ENCODE peak calls at places on chromosome 15, in nine cellular contexts. One of them, this sample, is unnamed.

GRCh38 chr15:67515090-67515489 is 5.8 kb upstream of the C15orf61 start:
- DNase-seq in body of pancreas: no peak
- DNase-seq in HepG2: no peak
- DNase-seq in IMR-90: no peak
- DNase-seq in nephron progenitor cell: no peak
- DNase-seq in lower lobe of right lung: no peak
- DNase-seq in endothelial cell: no peak
- DNase-seq in A549: no peak
- DNase-seq in prostate gland: no peak
- DNase-seq in this sample: no peak

GRCh38 chr15:38724827-38725226 is 160.2 kb upstream of the RASGRP1 start:
- DNase-seq in A549: no peak
- DNase-seq in HepG2: no peak
- DNase-seq in lower lobe of right lung: no peak
- DNase-seq in IMR-90: no peak
- DNase-seq in nephron progenitor cell: no peak
- DNase-seq in endothelial cell: no peak
- DNase-seq in body of pancreas: no peak
- DNase-seq in prostate gland: no peak
- DNase-seq in this sample: no peak

GRCh38 chr15:66824374-66824773 is 122.3 kb downstream of the SMAD6 start:
- DNase-seq in A549: no peak
- DNase-seq in nephron progenitor cell: no peak
- DNase-seq in prostate gland: no peak
- DNase-seq in HepG2: no peak
- DNase-seq in body of pancreas: no peak
- DNase-seq in endothelial cell: no peak
- DNase-seq in IMR-90: no peak
- DNase-seq in lower lobe of right lung: no peak
- DNase-seq in this sample: no peak

GRCh38 chr15:51403072-51403878 is 61.8 kb downstream of the GLDN start:
- DNase-seq in lower lobe of right lung: no peak
- DNase-seq in prostate gland: no peak
- DNase-seq in HepG2: peak; percentile 15
- DNase-seq in body of pancreas: peak; percentile 18
- DNase-seq in endothelial cell: no peak
- DNase-seq in A549: peak; percentile 52
- DNase-seq in IMR-90: peak; percentile 49
- DNase-seq in nephron progenitor cell: peak; percentile 38
- DNase-seq in this sample: no peak

GRCh38 chr15:27587810-27588209 is 511.3 kb downstream of the OCA2 start:
- DNase-seq in body of pancreas: peak; percentile 23
- DNase-seq in HepG2: no peak
- DNase-seq in lower lobe of right lung: no peak
- DNase-seq in IMR-90: no peak
- DNase-seq in prostate gland: peak; percentile 25
- DNase-seq in A549: no peak
- DNase-seq in endothelial cell: peak; percentile 12
- DNase-seq in nephron progenitor cell: peak; percentile 55
- DNase-seq in this sample: no peak

GRCh38 chr15:85771781-85772445 is 22.8 kb downstream of the KLHL25 start:
- DNase-seq in prostate gland: no peak
- DNase-seq in lower lobe of right lung: peak; percentile 74
- DNase-seq in nephron progenitor cell: no peak
- DNase-seq in body of pancreas: peak; percentile 51
- DNase-seq in HepG2: no peak
- DNase-seq in endothelial cell: no peak
- DNase-seq in A549: no peak
- DNase-seq in IMR-90: peak; percentile 13
- DNase-seq in this sample: no peak

GRCh38 chr15:64182859-64183258 is 20.0 kb upstream of the PPIB start:
- DNase-seq in endothelial cell: no peak
- DNase-seq in body of pancreas: no peak
- DNase-seq in HepG2: no peak
- DNase-seq in prostate gland: no peak
- DNase-seq in nephron progenitor cell: no peak
- DNase-seq in lower lobe of right lung: no peak
- DNase-seq in IMR-90: no peak
- DNase-seq in A549: no peak
- DNase-seq in this sample: no peak

GRCh38 chr15:59256538-59256937 is 49.9 kb downstream of the LDHAL6B start:
- DNase-seq in lower lobe of right lung: no peak
- DNase-seq in nephron progenitor cell: no peak
- DNase-seq in body of pancreas: no peak
- DNase-seq in prostate gland: no peak
- DNase-seq in IMR-90: no peak
- DNase-seq in endothelial cell: no peak
- DNase-seq in A549: peak; percentile 68
- DNase-seq in HepG2: no peak
- DNase-seq in this sample: no peak

GRCh38 chr15:74568594-74568993 is 27.6 kb downstream of the ARID3B start:
- DNase-seq in endothelial cell: no peak
- DNase-seq in prostate gland: no peak
- DNase-seq in nephron progenitor cell: no peak
- DNase-seq in lower lobe of right lung: no peak
- DNase-seq in A549: no peak
- DNase-seq in HepG2: no peak
- DNase-seq in body of pancreas: no peak
- DNase-seq in IMR-90: no peak
- DNase-seq in this sample: no peak

GRCh38 chr15:74565381-74566085 is 24.5 kb downstream of the ARID3B start:
- DNase-seq in lower lobe of right lung: no peak
- DNase-seq in prostate gland: no peak
- DNase-seq in nephron progenitor cell: no peak
- DNase-seq in HepG2: no peak
- DNase-seq in endothelial cell: no peak
- DNase-seq in body of pancreas: no peak
- DNase-seq in A549: no peak
- DNase-seq in IMR-90: no peak
- DNase-seq in this sample: no peak

GRCh38 chr15:74564182-74564581 is 23.2 kb downstream of the ARID3B start:
- DNase-seq in IMR-90: no peak
- DNase-seq in A549: no peak
- DNase-seq in lower lobe of right lung: no peak
- DNase-seq in endothelial cell: no peak
- DNase-seq in nephron progenitor cell: no peak
- DNase-seq in body of pancreas: no peak
- DNase-seq in prostate gland: no peak
- DNase-seq in HepG2: no peak
- DNase-seq in this sample: no peak

DNA sequence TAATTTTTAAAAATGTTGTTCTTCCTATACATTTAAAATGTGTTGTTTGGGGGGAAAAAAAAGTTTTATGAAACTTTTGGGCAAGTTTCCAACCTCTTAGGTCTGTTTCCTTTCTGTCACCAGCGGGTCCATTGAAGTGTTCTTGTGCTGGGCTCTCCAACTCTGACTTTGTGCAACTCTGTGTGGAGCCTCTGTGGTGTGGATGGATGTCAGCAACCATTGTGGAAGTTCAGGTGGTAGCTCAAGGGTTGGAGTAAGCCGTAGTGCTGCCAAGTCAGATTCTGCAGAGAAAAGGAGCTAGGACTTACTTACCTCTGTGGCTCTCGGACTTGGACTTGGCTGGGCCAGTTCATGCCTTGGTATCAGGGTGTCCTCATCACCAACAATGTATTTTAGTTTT is 22.4 kb downstream of the ARID3B start:
- DNase-seq in nephron progenitor cell: no peak
- DNase-seq in lower lobe of right lung: no peak
- DNase-seq in body of pancreas: no peak
- DNase-seq in prostate gland: no peak
- DNase-seq in HepG2: no peak
- DNase-seq in A549: no peak
- DNase-seq in endothelial cell: no peak
- DNase-seq in IMR-90: no peak
- DNase-seq in this sample: no peak
- TF ChIP-seq CTCF in nephron progenitor cell: no peak
- TF ChIP-seq CTCF in lower lobe of right lung: no peak
- TF ChIP-seq CTCF in body of pancreas: no peak
- TF ChIP-seq CTCF in prostate gland: no peak
- TF ChIP-seq CTCF in HepG2: no peak
- TF ChIP-seq CTCF in A549: no peak
- TF ChIP-seq CTCF in endothelial cell: no peak
- TF ChIP-seq CTCF in IMR-90: no peak
- TF ChIP-seq CTCF in this sample: no peak

GRCh38 chr15:24763891-24764290 is 88.3 kb downstream of the NPAP1 start:
- DNase-seq in body of pancreas: no peak
- DNase-seq in HepG2: no peak
- DNase-seq in prostate gland: no peak
- DNase-seq in nephron progenitor cell: no peak
- DNase-seq in IMR-90: no peak
- DNase-seq in endothelial cell: no peak
- DNase-seq in lower lobe of right lung: no peak
- DNase-seq in A549: no peak
- DNase-seq in this sample: no peak

GRCh38 chr15:24760066-24760465 is 84.5 kb downstream of the NPAP1 start:
- DNase-seq in prostate gland: no peak
- DNase-seq in nephron progenitor cell: no peak
- DNase-seq in lower lobe of right lung: no peak
- DNase-seq in HepG2: no peak
- DNase-seq in body of pancreas: no peak
- DNase-seq in endothelial cell: no peak
- DNase-seq in A549: no peak
- DNase-seq in IMR-90: no peak
- DNase-seq in this sample: no peak

GRCh38 chr15:24766511-24767133 is 91.0 kb downstream of the NPAP1 start:
- DNase-seq in nephron progenitor cell: no peak
- DNase-seq in A549: no peak
- DNase-seq in endothelial cell: no peak
- DNase-seq in prostate gland: no peak
- DNase-seq in body of pancreas: no peak
- DNase-seq in lower lobe of right lung: no peak
- DNase-seq in IMR-90: no peak
- DNase-seq in HepG2: no peak
- DNase-seq in this sample: no peak

GRCh38 chr15:24764375-24765171 is 89.0 kb downstream of the NPAP1 start:
- DNase-seq in prostate gland: no peak
- DNase-seq in lower lobe of right lung: no peak
- DNase-seq in endothelial cell: no peak
- DNase-seq in body of pancreas: no peak
- DNase-seq in A549: no peak
- DNase-seq in HepG2: no peak
- DNase-seq in nephron progenitor cell: no peak
- DNase-seq in IMR-90: no peak
- DNase-seq in this sample: no peak

GRCh38 chr15:24761704-24762302 is 86.2 kb downstream of the NPAP1 start:
- DNase-seq in HepG2: no peak
- DNase-seq in A549: no peak
- DNase-seq in lower lobe of right lung: no peak
- DNase-seq in IMR-90: peak; percentile 19
- DNase-seq in prostate gland: no peak
- DNase-seq in endothelial cell: no peak
- DNase-seq in nephron progenitor cell: no peak
- DNase-seq in body of pancreas: no peak
- DNase-seq in this sample: no peak
- TF ChIP-seq CTCF in HepG2: peak; percentile 13
- TF ChIP-seq CTCF in A549: no peak
- TF ChIP-seq CTCF in lower lobe of right lung: peak; percentile 31
- TF ChIP-seq CTCF in IMR-90: peak; percentile 39
- TF ChIP-seq CTCF in prostate gland: peak; percentile 17
- TF ChIP-seq CTCF in endothelial cell: peak; percentile 34
- TF ChIP-seq CTCF in nephron progenitor cell: peak; percentile 28
- TF ChIP-seq CTCF in body of pancreas: peak; percentile 41
- TF ChIP-seq CTCF in this sample: peak; percentile 65

GRCh38 chr15:75947117-75947516 is 43.4 kb downstream of the FBXO22 start:
- DNase-seq in endothelial cell: no peak
- DNase-seq in prostate gland: no peak
- DNase-seq in HepG2: no peak
- DNase-seq in A549: no peak
- DNase-seq in lower lobe of right lung: no peak
- DNase-seq in IMR-90: peak; percentile 77
- DNase-seq in nephron progenitor cell: no peak
- DNase-seq in body of pancreas: no peak
- DNase-seq in this sample: no peak

GRCh38 chr15:75942464-75942863 is 38.8 kb downstream of the FBXO22 start:
- DNase-seq in nephron progenitor cell: no peak
- DNase-seq in endothelial cell: no peak
- DNase-seq in HepG2: no peak
- DNase-seq in body of pancreas: no peak
- DNase-seq in lower lobe of right lung: no peak
- DNase-seq in IMR-90: no peak
- DNase-seq in A549: no peak
- DNase-seq in prostate gland: no peak
- DNase-seq in this sample: no peak

GRCh38 chr15:75945953-75946352 is 42.3 kb downstream of the FBXO22 start:
- DNase-seq in A549: no peak
- DNase-seq in IMR-90: peak; percentile 88
- DNase-seq in endothelial cell: no peak
- DNase-seq in lower lobe of right lung: no peak
- DNase-seq in HepG2: no peak
- DNase-seq in body of pancreas: no peak
- DNase-seq in prostate gland: no peak
- DNase-seq in nephron progenitor cell: no peak
- DNase-seq in this sample: no peak

GRCh38 chr15:75943246-75943645 is 39.6 kb downstream of the FBXO22 start:
- DNase-seq in IMR-90: no peak
- DNase-seq in prostate gland: no peak
- DNase-seq in A549: no peak
- DNase-seq in endothelial cell: no peak
- DNase-seq in body of pancreas: no peak
- DNase-seq in HepG2: no peak
- DNase-seq in nephron progenitor cell: no peak
- DNase-seq in lower lobe of right lung: no peak
- DNase-seq in this sample: no peak

DNA sequence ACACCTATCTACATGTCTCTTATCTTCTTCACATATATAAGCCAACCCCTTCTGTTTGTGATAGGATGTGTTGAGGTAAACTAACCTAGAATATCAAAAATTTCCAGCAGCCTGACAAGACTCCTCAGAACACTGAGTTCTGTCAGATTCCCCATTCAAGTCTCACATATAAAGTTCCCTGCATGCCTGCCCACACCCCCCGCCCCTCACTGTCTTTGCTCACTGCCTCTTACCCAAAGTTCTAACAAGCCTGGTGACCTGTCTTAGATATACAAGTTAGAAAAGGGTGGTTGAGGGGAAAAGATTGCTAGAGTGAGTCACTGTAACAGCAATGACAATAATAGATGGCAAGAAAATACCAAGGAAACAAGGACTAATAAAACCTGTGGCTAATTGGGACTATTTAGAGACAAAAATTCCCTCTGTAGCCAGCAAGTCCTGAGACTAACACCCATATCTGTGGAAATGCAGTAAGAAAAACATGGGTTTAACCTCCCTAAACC is 40.1 kb downstream of the FBXO22 start:
- DNase-seq in lower lobe of right lung: no peak
- DNase-seq in A549: no peak
- DNase-seq in prostate gland: no peak
- DNase-seq in IMR-90: peak; percentile 42
- DNase-seq in nephron progenitor cell: no peak
- DNase-seq in endothelial cell: no peak
- DNase-seq in HepG2: no peak
- DNase-seq in body of pancreas: no peak
- DNase-seq in this sample: no peak
- TF ChIP-seq CTCF in lower lobe of right lung: no peak
- TF ChIP-seq CTCF in A549: no peak
- TF ChIP-seq CTCF in prostate gland: no peak
- TF ChIP-seq CTCF in IMR-90: no peak
- TF ChIP-seq CTCF in nephron progenitor cell: no peak
- TF ChIP-seq CTCF in endothelial cell: no peak
- TF ChIP-seq CTCF in HepG2: no peak
- TF ChIP-seq CTCF in body of pancreas: no peak
- TF ChIP-seq CTCF in this sample: no peak

DNA sequence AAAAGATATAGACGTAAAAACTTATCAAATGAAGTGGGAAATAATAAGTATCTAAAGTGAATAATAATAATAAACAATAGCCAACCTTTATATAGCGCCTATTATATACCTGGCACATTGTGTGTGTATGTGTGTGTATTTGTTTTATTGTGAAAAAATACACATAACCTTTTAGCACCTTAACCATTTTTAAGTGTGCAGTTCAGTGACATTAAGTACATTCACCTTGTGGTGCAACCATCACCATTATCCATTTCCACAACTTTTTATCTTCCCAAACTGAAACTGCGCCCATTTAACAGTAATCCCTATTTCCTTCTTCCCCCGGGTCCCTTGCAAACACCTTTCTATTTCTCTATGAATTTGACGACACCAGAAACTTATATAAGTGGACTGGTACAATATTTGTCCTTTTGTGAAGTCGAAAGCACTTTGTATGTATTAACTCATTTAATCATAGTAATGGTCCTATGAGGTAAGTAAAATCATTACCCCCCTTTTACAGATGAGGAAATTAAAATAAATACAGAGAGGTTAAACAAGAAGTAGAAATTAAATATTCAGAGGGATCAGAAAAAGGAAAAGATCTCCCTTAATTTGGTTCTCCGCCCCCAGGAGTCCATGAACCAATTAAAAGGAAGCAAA is 33.5 kb downstream of the GJD2 start:
- DNase-seq in A549: no peak
- DNase-seq in nephron progenitor cell: no peak
- DNase-seq in endothelial cell: no peak
- DNase-seq in lower lobe of right lung: no peak
- DNase-seq in body of pancreas: no peak
- DNase-seq in HepG2: no peak
- DNase-seq in prostate gland: no peak
- DNase-seq in IMR-90: no peak
- DNase-seq in this sample: no peak
- TF ChIP-seq CTCF in A549: no peak
- TF ChIP-seq CTCF in nephron progenitor cell: no peak
- TF ChIP-seq CTCF in endothelial cell: no peak
- TF ChIP-seq CTCF in lower lobe of right lung: no peak
- TF ChIP-seq CTCF in body of pancreas: no peak
- TF ChIP-seq CTCF in HepG2: no peak
- TF ChIP-seq CTCF in prostate gland: no peak
- TF ChIP-seq CTCF in IMR-90: no peak
- TF ChIP-seq CTCF in this sample: no peak